ENCODE peak calls at places on chromosomes 13 and 19, in four cellular contexts. One of them, this sample, is unnamed.

GRCh38 chr13:22451345-22451744 is 729.4 kb upstream of the SGCG start:
- DNase-seq in SK-N-SH: no peak
- DNase-seq in K562: no peak
- DNase-seq in H1: no peak
- DNase-seq in this sample: no peak

GRCh38 chr13:100483836-100484381 is 104.7 kb downstream of the GGACT start:
- DNase-seq in SK-N-SH: no peak
- DNase-seq in H1: no peak
- DNase-seq in K562: no peak
- DNase-seq in this sample: no peak

GRCh38 chr19:3366761-3367571 is 583 bp downstream of the NFIC start:
- DNase-seq in H1: peak
- DNase-seq in SK-N-SH: peak
- DNase-seq in K562: peak
- DNase-seq in this sample: no peak

GRCh38 chr13:99721606-99722384 is 220.5 kb downstream of the TM9SF2 start:
- DNase-seq in H1: peak
- DNase-seq in SK-N-SH: no peak
- DNase-seq in K562: no peak
- DNase-seq in this sample: no peak

GRCh38 chr19:49512970-49513745 is 697 bp downstream of the FCGRT start:
- DNase-seq in SK-N-SH: peak
- DNase-seq in K562: no peak
- DNase-seq in H1: peak
- DNase-seq in this sample: no peak

GRCh38 chr19:18097993-18098890 is 664 bp downstream of the MAST3 start:
- DNase-seq in K562: no peak
- DNase-seq in H1: no peak
- DNase-seq in SK-N-SH: no peak
- DNase-seq in this sample: no peak

GRCh38 chr19:48556163-48556562 is 4.2 kb downstream of the SULT2B1 start:
- DNase-seq in SK-N-SH: no peak
- DNase-seq in K562: no peak
- DNase-seq in H1: no peak
- DNase-seq in this sample: no peak

GRCh38 chr19:27774827-27775226 is 1438.1 kb downstream of the UQCRFS1 start:
- DNase-seq in K562: peak
- DNase-seq in H1: peak
- DNase-seq in SK-N-SH: no peak
- DNase-seq in this sample: no peak

GRCh38 chr19:31416548-31416947 is 67.3 kb upstream of the TSHZ3 start:
- DNase-seq in K562: no peak
- DNase-seq in SK-N-SH: no peak
- DNase-seq in H1: no peak
- DNase-seq in this sample: no peak

GRCh38 chr19:5314907-5315298 is 25.7 kb downstream of the PTPRS start:
- DNase-seq in SK-N-SH: no peak
- DNase-seq in H1: no peak
- DNase-seq in K562: no peak
- DNase-seq in this sample: no peak

GRCh38 chr13:109840201-109840892 is 54.0 kb upstream of the IRS2 start:
- DNase-seq in H1: no peak
- DNase-seq in K562: no peak
- DNase-seq in SK-N-SH: no peak
- DNase-seq in this sample: no peak

GRCh38 chr19:50657672-50658437 is 8.6 kb downstream of the C19orf81 start:
- DNase-seq in SK-N-SH: peak
- DNase-seq in K562: peak
- DNase-seq in H1: peak
- DNase-seq in this sample: peak

GRCh38 chr19:30648321-30648720 is 276.1 kb downstream of the ZNF536 start:
- DNase-seq in K562: no peak
- DNase-seq in H1: no peak
- DNase-seq in SK-N-SH: peak
- DNase-seq in this sample: no peak

GRCh38 chr19:41957838-41958366 is 1.2 kb downstream of the RABAC1 start:
- DNase-seq in K562: peak
- DNase-seq in H1: peak
- DNase-seq in SK-N-SH: peak
- DNase-seq in this sample: no peak

GRCh38 chr19:41958367-41959055 is 610 bp downstream of the RABAC1 start:
- DNase-seq in H1: peak
- DNase-seq in SK-N-SH: peak
- DNase-seq in K562: peak
- DNase-seq in this sample: no peak

GRCh38 chr19:41960973-41961372 is 1.9 kb upstream of the RABAC1 start:
- DNase-seq in K562: no peak
- DNase-seq in H1: no peak
- DNase-seq in SK-N-SH: no peak
- DNase-seq in this sample: no peak

GRCh38 chr19:41957161-41957837 is 1.8 kb downstream of the RABAC1 start:
- DNase-seq in SK-N-SH: no peak
- DNase-seq in H1: no peak
- DNase-seq in K562: no peak
- DNase-seq in this sample: no peak

GRCh38 chr19:41959056-41960053 is at the start of gene RABAC1:
- DNase-seq in K562: peak
- DNase-seq in SK-N-SH: peak
- DNase-seq in H1: peak
- DNase-seq in this sample: peak
- TF ChIP-seq NRF1 in K562: peak
- TF ChIP-seq NRF1 in SK-N-SH: peak
- TF ChIP-seq NRF1 in H1: no peak
- TF ChIP-seq NRF1 in this sample: no peak

DNA sequence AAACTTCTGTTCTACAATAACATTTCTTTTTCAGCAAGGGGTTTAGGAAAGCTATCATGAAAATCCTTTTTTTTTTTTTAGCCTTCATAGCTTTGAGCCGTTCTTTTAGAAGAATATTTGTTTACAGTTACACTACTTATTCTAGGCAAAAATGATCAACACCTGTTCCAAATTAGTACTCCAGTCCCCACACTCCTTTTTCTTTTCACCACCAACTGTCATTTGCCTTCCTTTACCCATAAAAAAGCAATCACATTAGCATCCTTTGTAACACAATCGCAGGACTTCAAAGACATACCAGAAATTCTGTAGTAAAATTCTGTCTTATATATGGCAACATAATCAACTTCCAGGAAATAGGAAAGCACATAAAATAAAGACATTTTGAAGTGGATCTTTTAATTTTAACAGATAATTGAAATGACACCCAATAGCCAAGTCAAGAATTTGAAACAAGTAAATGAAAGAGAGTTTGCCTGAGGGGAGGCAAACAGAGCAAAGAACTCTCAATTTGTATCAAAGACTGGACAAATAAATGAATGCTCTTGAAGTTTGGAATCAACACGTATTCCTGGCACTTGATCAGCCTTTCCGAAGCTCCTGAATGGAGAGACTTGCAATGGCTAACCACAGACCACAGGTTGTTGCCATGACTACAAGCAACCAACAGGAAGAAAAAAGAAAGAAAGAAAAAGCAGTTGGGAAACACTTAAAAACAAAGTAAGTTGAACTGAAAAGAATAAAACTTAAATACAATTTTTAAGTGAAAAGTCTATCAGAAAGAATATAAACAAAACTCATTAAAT is 206.8 kb downstream of the PCDH9 start:
- DNase-seq in SK-N-SH: no peak
- DNase-seq in K562: no peak
- DNase-seq in H1: no peak
- DNase-seq in this sample: no peak
- TF ChIP-seq NRF1 in SK-N-SH: no peak
- TF ChIP-seq NRF1 in K562: no peak
- TF ChIP-seq NRF1 in H1: no peak
- TF ChIP-seq NRF1 in this sample: no peak

GRCh38 chr13:31773538-31773937 is 34.2 kb downstream of the RXFP2 start:
- DNase-seq in SK-N-SH: no peak
- DNase-seq in K562: no peak
- DNase-seq in H1: no peak
- DNase-seq in this sample: no peak
- TF ChIP-seq NRF1 in SK-N-SH: no peak
- TF ChIP-seq NRF1 in K562: no peak
- TF ChIP-seq NRF1 in H1: no peak
- TF ChIP-seq NRF1 in this sample: no peak

GRCh38 chr19:9406798-9407352 is 28.5 kb downstream of the ZNF266 start:
- DNase-seq in SK-N-SH: peak
- DNase-seq in H1: no peak
- DNase-seq in K562: peak
- DNase-seq in this sample: no peak
- TF ChIP-seq NRF1 in SK-N-SH: no peak
- TF ChIP-seq NRF1 in H1: no peak
- TF ChIP-seq NRF1 in K562: no peak
- TF ChIP-seq NRF1 in this sample: no peak

DNA sequence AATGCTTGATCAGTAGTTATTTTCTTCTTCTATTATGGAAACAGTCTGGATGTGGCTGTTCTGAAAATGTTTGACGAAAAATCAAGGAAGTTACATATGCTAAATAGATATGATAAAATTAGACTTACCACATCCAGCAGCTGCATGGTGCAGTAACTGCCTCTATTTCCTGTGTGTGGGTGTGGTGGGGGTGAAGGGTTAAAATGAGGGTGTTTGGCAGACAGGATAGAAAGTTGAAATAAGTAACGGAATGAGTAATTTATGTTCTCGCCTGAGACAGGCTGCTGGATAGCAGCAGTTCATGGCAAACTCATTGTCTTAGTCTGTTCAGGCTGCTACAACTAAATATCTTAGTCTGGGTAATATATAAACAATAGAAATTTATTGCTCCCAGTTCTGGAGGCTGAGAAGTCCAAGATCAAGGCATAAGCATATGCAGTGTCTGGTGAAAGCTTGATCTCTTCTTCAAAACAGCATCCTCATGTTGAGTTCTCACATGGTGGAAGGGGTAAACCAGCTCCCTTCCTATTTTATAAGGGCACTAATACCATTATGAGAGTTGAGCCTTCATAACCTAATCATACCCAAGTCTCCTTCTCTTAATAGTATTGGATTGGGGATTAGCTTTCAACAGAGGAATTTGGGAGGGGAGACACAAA is 1248.9 kb downstream of the SLITRK5 start:
- DNase-seq in H1: no peak
- DNase-seq in K562: no peak
- DNase-seq in SK-N-SH: no peak
- DNase-seq in this sample: peak
- TF ChIP-seq NRF1 in H1: no peak
- TF ChIP-seq NRF1 in K562: no peak
- TF ChIP-seq NRF1 in SK-N-SH: no peak
- TF ChIP-seq NRF1 in this sample: no peak

DNA sequence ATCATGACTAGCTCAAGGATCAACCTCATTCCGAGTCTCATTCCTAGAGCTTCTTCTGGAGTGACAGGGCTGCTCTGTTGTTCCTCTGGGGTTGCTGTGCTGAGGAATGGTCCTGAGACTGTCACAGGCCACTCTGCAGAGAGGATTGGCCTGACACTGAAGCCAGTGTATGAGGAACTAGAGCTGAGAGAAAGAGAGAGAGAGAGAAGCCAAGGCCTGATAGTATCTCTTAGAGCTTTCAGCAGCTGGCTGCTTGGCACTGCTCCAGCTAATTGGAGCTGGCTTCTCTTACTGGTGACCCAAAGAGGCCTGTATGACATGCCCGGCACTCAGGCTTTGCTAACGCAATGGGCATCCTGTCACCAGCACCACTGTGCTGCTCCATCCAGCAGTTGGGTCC is 73.4 kb upstream of the FLT1 start:
- DNase-seq in K562: peak
- DNase-seq in SK-N-SH: peak
- DNase-seq in H1: no peak
- DNase-seq in this sample: no peak
- TF ChIP-seq NRF1 in K562: no peak
- TF ChIP-seq NRF1 in SK-N-SH: no peak
- TF ChIP-seq NRF1 in H1: no peak
- TF ChIP-seq NRF1 in this sample: no peak

GRCh38 chr13:31409678-31410356 is 210.0 kb downstream of the B3GLCT start:
- DNase-seq in SK-N-SH: no peak
- DNase-seq in K562: no peak
- DNase-seq in H1: no peak
- DNase-seq in this sample: no peak
- TF ChIP-seq NRF1 in SK-N-SH: no peak
- TF ChIP-seq NRF1 in K562: no peak
- TF ChIP-seq NRF1 in H1: no peak
- TF ChIP-seq NRF1 in this sample: no peak

GRCh38 chr13:32281083-32281482 is 34.1 kb downstream of the ZAR1L start:
- DNase-seq in H1: no peak
- DNase-seq in K562: no peak
- DNase-seq in SK-N-SH: no peak
- DNase-seq in this sample: no peak

GRCh38 chr13:32284927-32285632 is 30.1 kb downstream of the ZAR1L start:
- DNase-seq in K562: no peak
- DNase-seq in H1: no peak
- DNase-seq in SK-N-SH: no peak
- DNase-seq in this sample: no peak

GRCh38 chr13:32278456-32278855 is 36.7 kb downstream of the ZAR1L start:
- DNase-seq in H1: no peak
- DNase-seq in K562: no peak
- DNase-seq in SK-N-SH: no peak
- DNase-seq in this sample: no peak

GRCh38 chr13:32285633-32285965 is 29.6 kb downstream of the ZAR1L start:
- DNase-seq in K562: no peak
- DNase-seq in SK-N-SH: no peak
- DNase-seq in H1: no peak
- DNase-seq in this sample: no peak

DNA sequence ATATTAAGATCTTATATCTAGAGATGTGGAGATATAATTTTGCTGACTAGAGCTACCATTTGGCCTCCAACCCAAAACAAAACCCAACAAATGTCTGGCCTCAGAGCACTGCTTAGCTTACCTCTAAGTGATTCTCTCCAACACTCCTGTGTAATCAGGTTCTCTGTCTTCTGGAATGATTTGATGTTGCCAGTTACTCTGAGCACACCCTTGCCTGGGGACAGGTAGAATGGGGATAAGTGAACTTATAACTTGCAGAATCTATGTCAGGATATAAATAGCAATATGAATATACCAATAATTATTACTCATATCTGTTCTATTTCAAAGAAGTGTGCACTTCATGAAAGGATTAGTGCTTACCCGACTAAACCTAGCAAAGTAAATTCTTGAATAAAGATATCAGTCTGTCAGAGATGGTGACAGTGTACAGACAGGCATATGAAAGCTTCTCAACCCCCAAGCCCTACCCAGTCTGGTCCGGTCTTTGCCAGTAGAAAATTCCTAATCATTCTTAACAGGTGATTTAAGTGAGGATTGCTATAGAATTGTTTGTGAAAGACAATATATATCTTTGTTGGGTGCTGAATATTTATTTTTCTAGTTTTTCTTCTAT is 33.0 kb downstream of the ZAR1L start:
- DNase-seq in SK-N-SH: no peak
- DNase-seq in K562: no peak
- DNase-seq in H1: no peak
- DNase-seq in this sample: no peak
- TF ChIP-seq NRF1 in SK-N-SH: no peak
- TF ChIP-seq NRF1 in K562: no peak
- TF ChIP-seq NRF1 in H1: no peak
- TF ChIP-seq NRF1 in this sample: no peak